ENCODE peak calls at places on chromosomes 11 and 22, in seven cellular contexts. T, Q, W, O, M, B and A are unnamed samples.

GRCh38 chr22:46027219-46028068 is 50.5 kb upstream of the WNT7B start:
- DNase-seq in Q (no peak), M (peak; percentile 80), O (no peak), W (no peak), B (no peak), T (no peak), A (no peak)

GRCh38 chr11:75319035-75319877 is 32.2 kb downstream of the ARRB1 start:
- DNase-seq in T (peak; percentile 14), O (no peak), Q (no peak), B (no peak), W (no peak), M (peak; percentile 47), A (no peak)

GRCh38 chr11:84645988-84646689 is 981.0 kb downstream of the DLG2 start:
- DNase-seq in M (no peak), O (no peak), Q (no peak), W (no peak), T (no peak), B (no peak), A (no peak)

GRCh38 chr22:46050916-46051614 is 74.1 kb upstream of the WNT7B start:
- DNase-seq in O (no peak), Q (no peak), T (no peak), M (peak; percentile 46), B (no peak), W (no peak), A (no peak)

GRCh38 chr22:36334838-36335603 is 52.7 kb downstream of the MYH9 start:
- DNase-seq in M (no peak), Q (peak; percentile 64), T (peak; percentile 72), O (peak; percentile 85), B (peak; percentile 75), W (no peak), A (no peak)

GRCh38 chr22:42645341-42645937 is 3.8 kb downstream of the CYB5R3 start:
- DNase-seq in O (no peak), Q (no peak), T (no peak), W (no peak), B (no peak), M (peak; percentile 61), A (no peak)

GRCh38 chr11:32858731-32859130 is 29.0 kb downstream of the PRRG4 start:
- DNase-seq in T (no peak), O (no peak), Q (no peak), B (peak; percentile 3), M (no peak), W (no peak), A (no peak)

GRCh38 chr11:111745719-111746504 is 20.3 kb downstream of the PPP2R1B start:
- DNase-seq in T (no peak), O (peak; percentile 72), B (peak; percentile 78), Q (peak; percentile 79), W (no peak), M (no peak), A (no peak)

GRCh38 chr11:12248330-12248729 is 129.0 kb upstream of the PARVA start:
- DNase-seq in M (peak; percentile 97), O (no peak), B (peak; percentile 41), T (peak; percentile 72), W (no peak), Q (peak; percentile 87), A (no peak)

GRCh38 chr11:69915151-69915500 is 95.9 kb upstream of the FGF3 start:
- DNase-seq in W (no peak), Q (no peak), B (peak; percentile 26), O (peak; percentile 10), T (peak; percentile 55), M (no peak), A (no peak)

GRCh38 chr22:24421428-24421931 is 5.9 kb upstream of the ADORA2A start:
- DNase-seq in O (no peak), W (peak; percentile 46), Q (no peak), M (peak; percentile 32), T (no peak), B (no peak), A (no peak)

GRCh38 chr22:32644252-32645100 is 157.0 kb upstream of the TIMP3 start:
- DNase-seq in T (peak; percentile 97), M (peak; percentile 73), Q (peak; percentile 50), B (peak; percentile 78), O (peak; percentile 59), W (peak; percentile 42), A (no peak)

GRCh38 chr22:40628354-40629042 is 8.0 kb downstream of the MRTFA start:
- DNase-seq in T (peak; percentile 82), B (peak; percentile 28), M (no peak), O (peak; percentile 70), Q (peak; percentile 52), W (no peak), A (no peak)

GRCh38 chr11:87036756-87037449 is 831 bp upstream of the TMEM135 start:
- DNase-seq in B (peak; percentile 17), M (no peak), T (peak; percentile 24), O (no peak), Q (no peak), W (peak; percentile 11), A (no peak)

GRCh38 chr22:19571207-19571795 is 47.1 kb upstream of the CLDN5 start:
- DNase-seq in W (no peak), B (peak; percentile 62), Q (peak; percentile 20), M (no peak), T (no peak), O (no peak), A (no peak)

GRCh38 chr11:112762686-112763048 is 198.6 kb upstream of the NCAM1 start:
- DNase-seq in O (no peak), T (no peak), W (no peak), M (no peak), B (no peak), Q (no peak), A (no peak)

GRCh38 chr11:11449327-11449726 is 96.3 kb upstream of the CSNK2A3 start:
- DNase-seq in Q (no peak), T (no peak), B (no peak), O (no peak), W (no peak), M (no peak), A (no peak)

GRCh38 chr11:36326524-36327419 is 30.7 kb downstream of the PRR5L start:
- DNase-seq in Q (no peak), T (no peak), M (no peak), B (no peak), O (no peak), W (no peak), A (no peak)

GRCh38 chr11:124758355-124759267 is 3.5 kb downstream of the ESAM start:
- DNase-seq in M (peak; percentile 89), W (peak; percentile 67), T (peak; percentile 70), Q (peak; percentile 61), B (peak; percentile 69), O (peak; percentile 44), A (peak; percentile 77)

GRCh38 chr11:93757924-93758865 is 16.7 kb downstream of the C11orf54 start:
- DNase-seq in T (no peak), W (no peak), O (no peak), Q (no peak), M (no peak), B (no peak), A (no peak)

GRCh38 chr22:50306753-50307749 is at the start of gene PLXNB2:
- DNase-seq in O (peak; percentile 86), Q (peak; percentile 87), B (peak; percentile 83), T (peak; percentile 77), M (peak; percentile 89), W (no peak), A (peak; percentile 39)

GRCh38 chr11:78432058-78432515 is 14.5 kb upstream of the GAB2 start:
- DNase-seq in B (no peak), M (no peak), W (peak; percentile 14), Q (peak; percentile 18), T (no peak), O (no peak), A (no peak)

GRCh38 chr22:27628341-27628740 is 173.2 kb downstream of the MN1 start:
- DNase-seq in B (no peak), W (no peak), Q (no peak), M (no peak), T (no peak), O (no peak), A (no peak)

GRCh38 chr22:46085831-46086576 is 64.3 kb upstream of the PPARA start:
- DNase-seq in B (no peak), M (peak; percentile 91), W (no peak), O (peak; percentile 94), T (peak; percentile 83), Q (peak; percentile 74), A (no peak)

GRCh38 chr11:45982656-45983470 is 60.4 kb downstream of the LARGE2 start:
- DNase-seq in T (peak; percentile 75), O (peak; percentile 74), Q (peak; percentile 75), B (peak; percentile 78), M (no peak), W (no peak), A (peak; percentile 18)

GRCh38 chr22:37633082-37633692 is 6.3 kb upstream of the SH3BP1 start:
- DNase-seq in M (no peak), B (no peak), O (no peak), T (no peak), W (peak; percentile 33), Q (no peak), A (no peak)

GRCh38 chr11:90912631-90913030 is 689.8 kb upstream of the CHORDC1 start:
- DNase-seq in M (no peak), O (no peak), B (no peak), W (no peak), T (no peak), Q (no peak), A (no peak)

GRCh38 chr11:73397468-73398131 is 21.4 kb downstream of the RELT start:
- DNase-seq in W (no peak), M (no peak), Q (no peak), O (no peak), B (no peak), T (no peak), A (no peak)

GRCh38 chr11:31477528-31478255 is 31.7 kb downstream of the IMMP1L start:
- DNase-seq in M (no peak), W (no peak), B (no peak), Q (no peak), T (no peak), O (no peak), A (no peak)

GRCh38 chr11:103700605-103701004 is 335.8 kb upstream of the DDI1 start:
- DNase-seq in M (no peak), W (no peak), B (peak; percentile 71), T (peak; percentile 74), O (peak; percentile 95), Q (peak; percentile 61), A (no peak)

GRCh38 chr11:79237676-79238075 is 203.2 kb downstream of the TENM4 start:
- DNase-seq in T (no peak), Q (peak; percentile 82), M (no peak), W (no peak), B (peak; percentile 92), O (peak; percentile 97), A (no peak)

GRCh38 chr22:17347724-17348123 is 21.5 kb upstream of the CECR2 start:
- DNase-seq in O (no peak), T (no peak), Q (no peak), B (no peak), W (no peak), M (no peak), A (no peak)

GRCh38 chr11:120336641-120337132 is 474 bp downstream of the ARHGEF12 start:
- DNase-seq in B (peak; percentile 50), W (peak; percentile 15), Q (peak; percentile 34), O (no peak), M (peak; percentile 68), T (no peak), A (peak; percentile 45)

GRCh38 chr22:30500628-30501027 is 4.9 kb downstream of the SEC14L4 start:
- DNase-seq in B (no peak), W (no peak), T (no peak), Q (no peak), O (no peak), M (no peak), A (no peak)

GRCh38 chr11:132604446-132604845 is 927.9 kb downstream of the OPCML start:
- DNase-seq in Q (peak; percentile 39), M (no peak), T (no peak), B (peak; percentile 52), W (no peak), O (peak; percentile 86), A (no peak)

GRCh38 chr22:45329536-45329936 is 19.8 kb downstream of the FAM118A start:
- DNase-seq in Q (no peak), B (no peak), W (no peak), O (peak; percentile 23), T (no peak), M (no peak), A (no peak)

GRCh38 chr11:107856981-107857517 is 1.5 kb downstream of the SLC35F2 start:
- DNase-seq in M (no peak), Q (no peak), O (no peak), W (no peak), B (no peak), T (peak; percentile 57), A (no peak)

GRCh38 chr11:69297926-69298777 is 4.2 kb downstream of the MYEOV start:
- DNase-seq in M (peak; percentile 93), Q (peak; percentile 88), W (peak; percentile 42), B (peak; percentile 82), T (peak; percentile 68), O (peak; percentile 83), A (no peak)